ENCODE peak calls at places on chromosomes 2 and 18, in nine cellular contexts. One of them, this sample, is unnamed.

GRCh38 chr2:112483047-112483473 is 1.1 kb downstream of the TTL start:
- DNase-seq in frontal cortex: peak
- DNase-seq in GM23248: peak
- DNase-seq in sigmoid colon: no peak
- DNase-seq in AG10803: peak
- DNase-seq in kidney: no peak
- DNase-seq in CD8-positive, alpha-beta T cell: no peak
- DNase-seq in thyroid gland: peak
- DNase-seq in T-helper 9 cell: no peak
- DNase-seq in this sample: no peak

GRCh38 chr18:23178661-23179081 is 43.4 kb downstream of the CABLES1 start:
- DNase-seq in frontal cortex: no peak
- DNase-seq in GM23248: no peak
- DNase-seq in sigmoid colon: no peak
- DNase-seq in AG10803: no peak
- DNase-seq in kidney: no peak
- DNase-seq in CD8-positive, alpha-beta T cell: no peak
- DNase-seq in thyroid gland: no peak
- DNase-seq in T-helper 9 cell: no peak
- DNase-seq in this sample: no peak

GRCh38 chr2:170070778-170071177 is 107.2 kb upstream of the MYO3B start:
- DNase-seq in frontal cortex: no peak
- DNase-seq in GM23248: no peak
- DNase-seq in sigmoid colon: no peak
- DNase-seq in AG10803: no peak
- DNase-seq in kidney: no peak
- DNase-seq in CD8-positive, alpha-beta T cell: no peak
- DNase-seq in thyroid gland: no peak
- DNase-seq in T-helper 9 cell: no peak
- DNase-seq in this sample: no peak

GRCh38 chr2:196592912-196593881 is 46.3 kb upstream of the CCDC150 start:
- DNase-seq in frontal cortex: peak
- DNase-seq in GM23248: peak
- DNase-seq in sigmoid colon: no peak
- DNase-seq in AG10803: peak
- DNase-seq in kidney: peak
- DNase-seq in CD8-positive, alpha-beta T cell: no peak
- DNase-seq in thyroid gland: peak
- DNase-seq in T-helper 9 cell: no peak
- DNase-seq in this sample: no peak

GRCh38 chr2:38095996-38096861 is 20.3 kb upstream of the CYP1B1 start:
- DNase-seq in frontal cortex: no peak
- DNase-seq in GM23248: peak
- DNase-seq in sigmoid colon: no peak
- DNase-seq in AG10803: peak
- DNase-seq in kidney: no peak
- DNase-seq in CD8-positive, alpha-beta T cell: no peak
- DNase-seq in thyroid gland: peak
- DNase-seq in T-helper 9 cell: no peak
- DNase-seq in this sample: no peak

GRCh38 chr2:43054367-43054766 is 172.0 kb downstream of the ZFP36L2 start:
- DNase-seq in frontal cortex: no peak
- DNase-seq in GM23248: no peak
- DNase-seq in sigmoid colon: peak
- DNase-seq in AG10803: no peak
- DNase-seq in kidney: no peak
- DNase-seq in CD8-positive, alpha-beta T cell: no peak
- DNase-seq in thyroid gland: no peak
- DNase-seq in T-helper 9 cell: no peak
- DNase-seq in this sample: no peak

GRCh38 chr2:62197017-62197586 is 1.2 kb downstream of the B3GNT2 start:
- DNase-seq in frontal cortex: peak
- DNase-seq in GM23248: peak
- DNase-seq in sigmoid colon: no peak
- DNase-seq in AG10803: no peak
- DNase-seq in kidney: no peak
- DNase-seq in CD8-positive, alpha-beta T cell: peak
- DNase-seq in thyroid gland: peak
- DNase-seq in T-helper 9 cell: peak
- DNase-seq in this sample: peak

GRCh38 chr2:187500585-187501359 is 52.7 kb upstream of the CALCRL start:
- DNase-seq in frontal cortex: no peak
- DNase-seq in GM23248: peak
- DNase-seq in sigmoid colon: no peak
- DNase-seq in AG10803: peak
- DNase-seq in kidney: no peak
- DNase-seq in CD8-positive, alpha-beta T cell: no peak
- DNase-seq in thyroid gland: no peak
- DNase-seq in T-helper 9 cell: no peak
- DNase-seq in this sample: no peak

GRCh38 chr2:159226059-159226461 is 60.4 kb downstream of the WDSUB1 start:
- DNase-seq in frontal cortex: no peak
- DNase-seq in GM23248: peak
- DNase-seq in sigmoid colon: no peak
- DNase-seq in AG10803: peak
- DNase-seq in kidney: no peak
- DNase-seq in CD8-positive, alpha-beta T cell: no peak
- DNase-seq in thyroid gland: peak
- DNase-seq in T-helper 9 cell: no peak
- DNase-seq in this sample: no peak

GRCh38 chr2:239193426-239193825 is 207.4 kb downstream of the HDAC4 start:
- DNase-seq in frontal cortex: no peak
- DNase-seq in GM23248: no peak
- DNase-seq in sigmoid colon: peak
- DNase-seq in AG10803: no peak
- DNase-seq in kidney: peak
- DNase-seq in CD8-positive, alpha-beta T cell: no peak
- DNase-seq in thyroid gland: peak
- DNase-seq in T-helper 9 cell: no peak
- DNase-seq in this sample: no peak

GRCh38 chr2:117071556-117072102 is 742.9 kb upstream of the DDX18 start:
- DNase-seq in frontal cortex: no peak
- DNase-seq in GM23248: no peak
- DNase-seq in sigmoid colon: peak
- DNase-seq in AG10803: no peak
- DNase-seq in kidney: peak
- DNase-seq in CD8-positive, alpha-beta T cell: no peak
- DNase-seq in thyroid gland: no peak
- DNase-seq in T-helper 9 cell: no peak
- DNase-seq in this sample: no peak

GRCh38 chr2:26635401-26635800 is 5.8 kb downstream of the CIB4 start:
- DNase-seq in frontal cortex: no peak
- DNase-seq in GM23248: no peak
- DNase-seq in sigmoid colon: no peak
- DNase-seq in AG10803: no peak
- DNase-seq in kidney: no peak
- DNase-seq in CD8-positive, alpha-beta T cell: no peak
- DNase-seq in thyroid gland: no peak
- DNase-seq in T-helper 9 cell: no peak
- DNase-seq in this sample: no peak

GRCh38 chr2:85584354-85584856 is at the start of gene VAMP5:
- DNase-seq in frontal cortex: peak
- DNase-seq in GM23248: peak
- DNase-seq in sigmoid colon: peak
- DNase-seq in AG10803: peak
- DNase-seq in kidney: peak
- DNase-seq in CD8-positive, alpha-beta T cell: no peak
- DNase-seq in thyroid gland: no peak
- DNase-seq in T-helper 9 cell: peak
- DNase-seq in this sample: no peak

GRCh38 chr2:199690225-199690624 is 160.8 kb downstream of the FTCDNL1 start:
- DNase-seq in frontal cortex: no peak
- DNase-seq in GM23248: no peak
- DNase-seq in sigmoid colon: no peak
- DNase-seq in AG10803: no peak
- DNase-seq in kidney: no peak
- DNase-seq in CD8-positive, alpha-beta T cell: no peak
- DNase-seq in thyroid gland: no peak
- DNase-seq in T-helper 9 cell: no peak
- DNase-seq in this sample: no peak

GRCh38 chr2:129803067-129803466 is 176.4 kb upstream of the RAB6C start:
- DNase-seq in frontal cortex: no peak
- DNase-seq in GM23248: peak
- DNase-seq in sigmoid colon: no peak
- DNase-seq in AG10803: peak
- DNase-seq in kidney: no peak
- DNase-seq in CD8-positive, alpha-beta T cell: no peak
- DNase-seq in thyroid gland: no peak
- DNase-seq in T-helper 9 cell: no peak
- DNase-seq in this sample: no peak

This sample was measured in T-cell.